ENCODE peak calls at places on chromosomes 1 and 21, in four cellular contexts. F is PC-9, S is aorta, Q is Peyer's patch. Z is an unnamed sample.

GRCh38 chr1:14820320-14821085 is 222.0 kb downstream of the KAZN start:
- DNase-seq in F (no peak), S (no peak), Q (no peak), Z (no peak)

GRCh38 chr1:56330400-56331026 is 248.8 kb downstream of the PLPP3 start:
- DNase-seq in F (no peak), S (no peak), Q (no peak), Z (no peak)

GRCh38 chr1:2346691-2347408 is 44.5 kb downstream of the MORN1 start:
- DNase-seq in F (no peak), S (no peak), Q (no peak), Z (no peak)

GRCh38 chr1:4585216-4585615 is 69.2 kb upstream of the AJAP1 start:
- DNase-seq in F (peak; percentile 3), S (no peak), Q (no peak), Z (peak; percentile 28)

GRCh38 chr1:207612762-207613161 is 32.2 kb upstream of the CR1L start:
- DNase-seq in F (no peak), S (no peak), Q (no peak), Z (no peak)

GRCh38 chr1:211944733-211945500 is 90.4 kb downstream of the INTS7 start:
- DNase-seq in F (peak; percentile 48), S (no peak), Q (peak; percentile 84), Z (peak; percentile 64)

GRCh38 chr21:44348861-44349260 is 4.6 kb upstream of the TRPM2 start:
- DNase-seq in F (no peak), S (no peak), Q (no peak), Z (no peak)

GRCh38 chr1:192763756-192764155 is 45.1 kb upstream of the RGS2 start:
- DNase-seq in F (no peak), S (no peak), Q (no peak), Z (no peak)

DNA sequence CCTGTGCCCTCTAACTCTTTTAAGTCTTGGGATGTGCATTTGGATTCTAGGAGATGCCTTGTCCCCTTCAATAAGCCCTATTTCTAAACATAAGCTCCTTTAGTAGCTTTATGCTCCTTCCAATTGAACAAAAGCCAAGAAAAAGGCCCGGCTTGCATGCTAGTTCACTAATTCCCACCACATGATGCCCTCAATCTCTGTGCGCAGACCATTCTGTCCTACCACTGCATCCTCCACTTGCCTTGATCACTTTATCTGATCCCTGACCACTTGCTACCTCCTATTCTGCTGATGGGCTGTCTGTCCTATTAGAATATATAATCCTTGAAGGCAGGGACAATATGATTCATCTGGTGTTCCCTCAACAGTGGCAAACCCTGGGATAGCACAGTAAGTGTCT is 73.6 kb downstream of the APP start:
- DNase-seq in F (no peak), S (no peak), Q (no peak), Z (no peak)
- H3K4me1 ChIP-seq in F (peaks cover 23% of the 10 kb centered on the region), S (no peaks in the 10 kb centered on the region), Q (no peaks in the 10 kb centered on the region), Z (peaks cover 20% of the 10 kb centered on the region)

DNA sequence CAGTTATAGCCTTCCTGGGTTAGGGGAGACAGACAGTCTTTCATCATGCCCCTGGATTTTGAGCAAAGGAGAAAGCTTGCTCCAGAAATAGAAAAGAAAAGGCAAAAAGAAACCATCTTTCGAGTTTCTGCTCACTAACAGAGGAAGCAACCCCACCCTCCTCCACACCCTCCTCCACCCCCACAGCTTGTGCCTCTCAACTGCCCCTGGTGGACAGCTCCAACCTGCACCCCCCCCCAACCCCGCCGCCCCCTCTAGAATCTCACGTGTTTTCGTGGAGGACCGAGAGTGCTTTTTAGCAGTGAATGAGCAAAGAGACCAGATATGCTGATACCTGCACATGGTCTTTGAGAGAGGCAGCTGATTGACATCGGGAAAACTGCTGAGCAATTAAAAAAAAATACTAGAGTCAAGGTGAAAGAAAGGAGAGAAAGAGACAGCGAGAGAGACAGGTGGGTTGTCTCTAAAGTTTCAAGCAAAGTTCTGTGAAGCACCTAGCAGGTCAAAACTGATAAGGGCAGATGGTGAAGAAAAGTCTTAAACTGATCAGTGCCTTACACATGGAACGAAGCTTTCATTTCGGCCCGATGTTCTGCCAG is 358.3 kb downstream of the KIF26B start:
- DNase-seq in F (no peak), S (no peak), Q (no peak), Z (peak; percentile 8)
- H3K4me3 ChIP-seq in F (no peak overlapping the region), S (no peak overlapping the region), Q (no peak overlapping the region), Z (no peak overlapping the region)

GRCh38 chr1:63906053-63906704 is 132.4 kb downstream of the ROR1 start:
- DNase-seq in F (no peak), S (no peak), Q (no peak), Z (no peak)
- H3K4me1 ChIP-seq in F (peaks cover 11% of the 10 kb centered on the region), S (peaks cover 10% of the 10 kb centered on the region), Q (peaks cover 6% of the 10 kb centered on the region), Z (no peaks in the 10 kb centered on the region)

GRCh38 chr1:18541046-18541795 is 60.5 kb downstream of the KLHDC7A start:
- DNase-seq in F (no peak), S (no peak), Q (peak; percentile 17), Z (peak; percentile 8)

GRCh38 chr1:18546026-18546425 is 65.3 kb downstream of the KLHDC7A start:
- DNase-seq in F (no peak), S (no peak), Q (no peak), Z (no peak)

GRCh38 chr1:18540136-18540765 is 59.5 kb downstream of the KLHDC7A start:
- DNase-seq in F (no peak), S (no peak), Q (peak; percentile 34), Z (no peak)

GRCh38 chr1:18539171-18539570 is 58.4 kb downstream of the KLHDC7A start:
- DNase-seq in F (no peak), S (no peak), Q (peak; percentile 28), Z (peak; percentile 3)

DNA sequence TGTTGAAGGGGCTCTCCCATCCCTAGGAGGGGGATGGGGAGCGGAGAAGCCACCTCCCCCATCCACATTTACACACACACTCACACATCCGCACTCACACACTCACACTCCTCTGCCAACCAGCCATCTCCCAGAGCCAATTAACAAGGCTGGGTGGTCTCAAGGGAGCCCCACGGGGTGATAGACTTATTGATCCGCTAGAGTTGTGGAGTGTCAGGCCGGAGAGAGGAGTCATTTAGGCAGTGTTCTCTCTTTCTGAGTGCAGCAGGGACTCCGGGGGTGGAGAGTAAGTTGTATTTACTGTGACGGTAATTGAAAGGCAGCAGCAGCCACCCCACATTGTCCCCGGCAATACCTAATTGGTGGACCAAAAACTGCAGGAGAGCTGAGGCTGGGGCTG is 61.6 kb downstream of the KLHDC7A start:
- DNase-seq in F (no peak), S (no peak), Q (peak; percentile 10), Z (no peak)
- H3K4me3 ChIP-seq in F (no peak overlapping the region), S (no peak overlapping the region), Q (no peak overlapping the region), Z (no peak overlapping the region)

GRCh38 chr1:67724928-67725560 is 40.0 kb downstream of the GADD45A start:
- DNase-seq in F (peak; percentile 55), S (peak; percentile 59), Q (peak; percentile 64), Z (no peak)
- H3K4me1 ChIP-seq in F (peaks cover 24% of the 10 kb centered on the region), S (peaks cover 21% of the 10 kb centered on the region), Q (peaks cover 25% of the 10 kb centered on the region), Z (peaks cover 13% of the 10 kb centered on the region)

DNA sequence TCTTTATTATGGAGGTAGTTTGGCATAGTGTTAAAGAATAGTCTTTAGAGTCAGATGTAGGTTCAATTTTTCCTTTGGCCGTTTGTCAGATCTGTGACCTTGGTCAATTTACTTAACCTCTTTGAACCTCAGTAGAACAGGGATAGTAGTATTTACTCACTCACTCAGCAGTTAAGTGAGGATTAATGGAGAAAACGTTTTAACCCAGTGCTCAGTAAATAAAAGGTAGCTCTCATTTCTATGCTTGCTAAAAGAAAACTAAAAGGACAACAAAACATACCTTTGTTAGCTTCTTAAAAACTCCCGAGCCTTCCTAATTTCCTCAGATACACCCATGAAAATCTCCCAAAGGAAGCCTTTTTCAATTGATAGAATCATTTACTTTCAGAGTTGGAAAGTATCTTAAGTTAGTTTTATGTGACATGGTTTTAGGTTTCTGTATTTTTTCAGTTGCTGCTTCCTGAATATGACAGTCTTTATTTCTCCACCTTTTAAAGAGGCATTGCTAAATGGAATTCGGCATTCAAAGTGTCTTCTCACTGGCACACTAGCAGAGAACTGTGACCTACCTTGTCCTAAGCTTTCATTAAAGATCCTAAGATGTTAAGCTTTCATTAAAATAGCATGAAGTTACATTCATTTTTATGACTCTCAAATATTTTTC is 7.8 kb downstream of the ABCD3 start:
- DNase-seq in F (no peak), S (no peak), Q (no peak), Z (no peak)
- H3K4me3 ChIP-seq in F (peak overlapping the region; percentile 1), S (no peak overlapping the region), Q (no peak overlapping the region), Z (peak overlapping the region; percentile 10)

Z was measured in Caco-2.